ENCODE peak calls at places on chromosomes 12 and 14, in four cellular contexts. X is uterus, E is GM23248, S is H9. O is an unnamed sample.

GRCh38 chr12:66423290-66423689 is 121.0 kb downstream of the HELB start:
- DNase-seq in X (no peak), S (no peak), E (no peak), O (no peak)

GRCh38 chr12:3490848-3491382 is at the start of gene PRMT8:
- DNase-seq in S (peak; percentile 75), X (no peak), E (peak; percentile 36), O (peak; percentile 80)

GRCh38 chr12:132908145-132909029 is 21.0 kb upstream of the CHFR start:
- DNase-seq in E (peak; percentile 99), S (peak; percentile 100), X (peak; percentile 98), O (peak; percentile 98)

GRCh38 chr12:28550757-28551381 is 360.6 kb downstream of the CCDC91 start:
- DNase-seq in E (peak; percentile 85), X (no peak), S (no peak), O (peak; percentile 74)

GRCh38 chr14:93057586-93058280 is 58.0 kb downstream of the ITPK1 start:
- DNase-seq in X (no peak), E (no peak), S (no peak), O (peak; percentile 54)

GRCh38 chr12:125069616-125070015 is 4.4 kb downstream of the AACS start:
- DNase-seq in X (no peak), S (no peak), E (no peak), O (peak; percentile 47)

GRCh38 chr12:123971770-123972447 is 722 bp downstream of the CCDC92 start:
- DNase-seq in S (peak; percentile 96), E (peak; percentile 76), X (peak; percentile 38), O (peak; percentile 48)

GRCh38 chr12:70393787-70394519 is 27.9 kb downstream of the KCNMB4 start:
- DNase-seq in X (no peak), E (peak; percentile 82), S (no peak), O (no peak)

GRCh38 chr14:102928412-102929348 is 6.2 kb downstream of the AMN start:
- DNase-seq in S (peak; percentile 88), E (peak; percentile 55), X (peak; percentile 36), O (peak; percentile 94)

GRCh38 chr12:124686001-124686884 is 118.8 kb upstream of the NCOR2 start:
- DNase-seq in S (no peak), X (peak; percentile 60), E (peak; percentile 89), O (peak; percentile 82)

GRCh38 chr12:11134300-11134699 is at the start of gene TAS2R30:
- DNase-seq in E (no peak), X (no peak), S (no peak), O (no peak)

GRCh38 chr14:34356267-34356660 is 105.8 kb downstream of the SPTSSA start:
- DNase-seq in S (no peak), X (no peak), E (peak; percentile 28), O (no peak)

GRCh38 chr12:101759396-101760047 is 20.3 kb upstream of the SYCP3 start:
- DNase-seq in X (no peak), S (no peak), E (peak; percentile 66), O (no peak)

GRCh38 chr14:104084251-104085002 is 1.1 kb upstream of the ASPG start:
- DNase-seq in X (no peak), E (no peak), S (no peak), O (peak; percentile 86)

GRCh38 chr14:64238049-64238448 is 56.1 kb downstream of the ESR2 start:
- DNase-seq in S (no peak), X (no peak), E (no peak), O (no peak)

GRCh38 chr12:127677537-127678131 is 589.3 kb upstream of the TMEM132C start:
- DNase-seq in E (peak; percentile 84), X (peak; percentile 43), S (peak; percentile 87), O (peak; percentile 68)

GRCh38 chr14:75247286-75247922 is 31.2 kb upstream of the FOS start:
- DNase-seq in X (no peak), S (no peak), E (no peak), O (peak; percentile 29)
- H3K4me1 ChIP-seq in X (no peaks in the 10 kb centered on the region), S (no peaks in the 10 kb centered on the region), E (peaks cover 3% of the 10 kb centered on the region), O (no peaks in the 10 kb centered on the region)

GRCh38 chr12:47189753-47190152 is 110.0 kb upstream of the AMIGO2 start:
- DNase-seq in S (peak; percentile 42), E (no peak), X (no peak), O (no peak)
- H3K4me1 ChIP-seq in S (peaks cover 7% of the 10 kb centered on the region), E (peaks cover 16% of the 10 kb centered on the region), X (peaks cover 12% of the 10 kb centered on the region), O (peaks cover 29% of the 10 kb centered on the region)

GRCh38 chr14:22384974-22385526 is 204.0 kb downstream of the DAD1 start:
- DNase-seq in X (no peak), E (no peak), S (no peak), O (no peak)
- H3K4me1 ChIP-seq in X (no peaks in the 10 kb centered on the region), E (peaks cover 11% of the 10 kb centered on the region), S (no peaks in the 10 kb centered on the region), O (peaks cover 28% of the 10 kb centered on the region)

DNA sequence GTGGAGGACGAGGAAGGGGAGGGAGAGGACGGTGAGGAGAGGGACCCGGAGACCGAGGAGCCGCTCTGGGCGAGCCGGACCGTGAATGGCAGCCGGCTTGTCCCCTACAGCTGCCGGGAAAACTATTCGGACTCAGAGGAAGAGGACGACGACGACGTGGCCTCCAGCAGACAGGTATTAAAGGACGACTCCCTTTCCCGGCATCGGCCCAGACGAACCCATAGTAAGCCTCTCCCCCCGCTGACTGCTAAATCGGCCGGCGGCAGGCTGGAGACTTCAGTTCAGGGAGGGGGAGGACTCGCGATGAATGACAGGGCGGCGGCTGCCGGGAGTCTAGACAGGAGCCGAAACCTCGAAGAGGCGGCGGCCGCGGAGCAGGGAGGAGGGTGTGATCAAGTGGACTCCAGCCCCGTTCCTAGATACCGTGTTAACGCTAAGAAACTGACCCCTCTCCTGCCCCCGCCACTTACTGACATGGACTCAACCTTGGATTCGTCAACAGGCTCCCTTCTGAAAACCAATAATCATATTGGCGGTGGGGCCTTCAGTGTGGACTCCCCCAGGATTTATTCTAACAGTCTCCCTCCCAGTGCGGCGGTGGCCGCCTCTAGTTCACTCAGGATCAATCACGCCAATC is 980 bp downstream of the LEMD3 start:
- DNase-seq in E (peak; percentile 84), X (peak; percentile 43), S (peak; percentile 67), O (peak; percentile 94)
- H3K4me1 ChIP-seq in E (peaks cover 38% of the 10 kb centered on the region), X (peaks cover 5% of the 10 kb centered on the region), S (no peaks in the 10 kb centered on the region), O (peaks cover 29% of the 10 kb centered on the region)

DNA sequence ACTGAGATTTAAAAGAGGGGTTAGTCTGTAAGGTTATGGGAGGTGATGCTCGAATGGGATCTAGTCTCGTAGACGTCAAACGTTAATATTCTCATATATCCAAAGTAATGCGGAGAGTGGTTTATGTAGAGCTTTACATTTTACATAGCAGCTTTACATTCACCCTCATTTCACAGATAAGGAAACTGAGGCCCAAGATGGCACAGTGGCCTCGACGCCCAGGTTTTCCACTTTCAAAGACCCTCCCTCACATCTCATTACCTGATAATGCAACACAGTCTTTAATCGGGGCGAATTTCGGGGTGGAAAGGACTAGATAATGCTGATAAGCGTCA is 450 bp upstream of the TDG start:
- DNase-seq in S (no peak), E (peak; percentile 28), X (no peak), O (no peak)
- H3K4me1 ChIP-seq in S (no peaks in the 10 kb centered on the region), E (peaks cover 41% of the 10 kb centered on the region), X (peaks cover 4% of the 10 kb centered on the region), O (peaks cover 34% of the 10 kb centered on the region)